ENCODE peak calls at places on chromosomes 11 and 22, in eight cellular contexts. One of them, this sample, is unnamed.

GRCh38 chr11:12534549-12534948 is 139.7 kb upstream of the TEAD1 start:
- DNase-seq in H1: no peak
- DNase-seq in AG10803: no peak
- DNase-seq in endothelial cell of umbilical vein: no peak
- DNase-seq in kidney: no peak
- DNase-seq in dorsolateral prefrontal cortex: no peak
- DNase-seq in K562: no peak
- DNase-seq in cardiac muscle cell: no peak
- DNase-seq in this sample: no peak

GRCh38 chr11:129943036-129943435 is 47.7 kb upstream of the NFRKB start:
- DNase-seq in dorsolateral prefrontal cortex: no peak
- DNase-seq in H1: no peak
- DNase-seq in endothelial cell of umbilical vein: no peak
- DNase-seq in kidney: no peak
- DNase-seq in K562: no peak
- DNase-seq in AG10803: no peak
- DNase-seq in cardiac muscle cell: no peak
- DNase-seq in this sample: no peak

GRCh38 chr11:57363681-57364080 is 17.3 kb downstream of the PRG3 start:
- DNase-seq in kidney: no peak
- DNase-seq in K562: no peak
- DNase-seq in AG10803: no peak
- DNase-seq in endothelial cell of umbilical vein: no peak
- DNase-seq in cardiac muscle cell: no peak
- DNase-seq in H1: no peak
- DNase-seq in dorsolateral prefrontal cortex: no peak
- DNase-seq in this sample: no peak

GRCh38 chr11:132782102-132782501 is 750.2 kb downstream of the OPCML start:
- DNase-seq in K562: no peak
- DNase-seq in AG10803: no peak
- DNase-seq in cardiac muscle cell: no peak
- DNase-seq in H1: no peak
- DNase-seq in endothelial cell of umbilical vein: no peak
- DNase-seq in dorsolateral prefrontal cortex: no peak
- DNase-seq in kidney: no peak
- DNase-seq in this sample: no peak

GRCh38 chr11:86116996-86117705 is 48.3 kb upstream of the PICALM start:
- DNase-seq in cardiac muscle cell: no peak
- DNase-seq in AG10803: peak
- DNase-seq in H1: no peak
- DNase-seq in K562: no peak
- DNase-seq in dorsolateral prefrontal cortex: no peak
- DNase-seq in kidney: no peak
- DNase-seq in endothelial cell of umbilical vein: no peak
- DNase-seq in this sample: peak

GRCh38 chr22:20858615-20859416 is at the start of the genes PI4KA and SNAP29:
- DNase-seq in kidney: peak
- DNase-seq in endothelial cell of umbilical vein: peak
- DNase-seq in H1: peak
- DNase-seq in cardiac muscle cell: peak
- DNase-seq in dorsolateral prefrontal cortex: peak
- DNase-seq in K562: peak
- DNase-seq in AG10803: peak
- DNase-seq in this sample: peak

GRCh38 chr11:88538088-88538487 is 200.6 kb upstream of the CTSC start:
- DNase-seq in kidney: no peak
- DNase-seq in dorsolateral prefrontal cortex: no peak
- DNase-seq in K562: no peak
- DNase-seq in endothelial cell of umbilical vein: peak
- DNase-seq in cardiac muscle cell: no peak
- DNase-seq in H1: no peak
- DNase-seq in AG10803: peak
- DNase-seq in this sample: no peak

GRCh38 chr11:118572914-118573550 is 823 bp downstream of the ARCN1 start:
- DNase-seq in kidney: no peak
- DNase-seq in H1: no peak
- DNase-seq in endothelial cell of umbilical vein: peak
- DNase-seq in K562: peak
- DNase-seq in AG10803: peak
- DNase-seq in cardiac muscle cell: no peak
- DNase-seq in dorsolateral prefrontal cortex: no peak
- DNase-seq in this sample: no peak

GRCh38 chr11:20337526-20338154 is 25.9 kb upstream of the HTATIP2 start:
- DNase-seq in kidney: no peak
- DNase-seq in AG10803: no peak
- DNase-seq in endothelial cell of umbilical vein: peak
- DNase-seq in H1: peak
- DNase-seq in cardiac muscle cell: peak
- DNase-seq in K562: no peak
- DNase-seq in dorsolateral prefrontal cortex: no peak
- DNase-seq in this sample: no peak

DNA sequence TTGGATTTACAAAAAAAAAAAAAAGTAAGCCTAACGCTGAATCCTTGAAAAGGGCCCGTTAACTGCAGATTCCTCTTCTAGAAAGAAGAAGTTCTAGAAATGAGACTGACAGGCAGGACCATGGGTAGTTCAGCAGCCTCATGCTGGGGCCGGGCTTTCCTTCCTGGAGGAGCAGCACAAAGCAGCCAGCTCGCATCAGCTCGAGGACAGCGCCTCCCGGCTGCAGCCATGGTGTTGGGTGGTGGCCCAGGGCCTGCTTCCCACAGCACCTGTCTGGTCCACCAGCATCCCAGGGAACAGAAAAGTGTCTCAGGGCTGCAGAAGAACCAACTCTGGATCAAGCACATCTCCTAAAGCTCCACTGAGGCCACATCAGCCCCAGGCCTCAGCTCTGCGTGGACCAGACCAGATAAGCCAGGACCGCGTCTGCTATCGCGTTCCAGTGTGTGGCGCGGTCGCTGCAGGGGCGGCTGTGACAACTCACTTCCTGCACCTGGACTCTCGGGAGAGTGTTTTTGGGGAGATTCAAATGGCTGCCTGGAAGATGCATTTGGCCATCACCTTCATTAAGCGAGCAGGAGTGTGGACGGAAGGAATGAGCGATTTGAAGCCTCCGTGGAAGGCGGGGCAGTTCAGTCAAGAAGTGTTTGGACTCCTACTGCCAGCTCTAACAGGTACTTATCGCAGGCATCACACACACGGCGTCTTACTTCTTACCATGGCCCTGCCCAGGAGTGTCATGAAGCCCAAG is 53.5 kb downstream of the MYH9 start:
- DNase-seq in H1: no peak
- DNase-seq in AG10803: no peak
- DNase-seq in dorsolateral prefrontal cortex: no peak
- DNase-seq in kidney: no peak
- DNase-seq in cardiac muscle cell: no peak
- DNase-seq in K562: peak
- DNase-seq in endothelial cell of umbilical vein: no peak
- DNase-seq in this sample: no peak
- TF ChIP-seq CTCF in H1: peak
- TF ChIP-seq CTCF in AG10803: peak
- TF ChIP-seq CTCF in dorsolateral prefrontal cortex: no peak
- TF ChIP-seq CTCF in kidney: no peak
- TF ChIP-seq CTCF in cardiac muscle cell: peak
- TF ChIP-seq CTCF in K562: peak
- TF ChIP-seq CTCF in endothelial cell of umbilical vein: peak
- TF ChIP-seq CTCF in this sample: no peak

GRCh38 chr11:64385953-64386704 is 27.2 kb downstream of the RPS6KA4 start:
- DNase-seq in endothelial cell of umbilical vein: no peak
- DNase-seq in H1: no peak
- DNase-seq in kidney: no peak
- DNase-seq in AG10803: peak
- DNase-seq in cardiac muscle cell: peak
- DNase-seq in K562: no peak
- DNase-seq in dorsolateral prefrontal cortex: no peak
- DNase-seq in this sample: no peak

GRCh38 chr11:64387916-64388315 is 29.0 kb downstream of the RPS6KA4 start:
- DNase-seq in AG10803: no peak
- DNase-seq in cardiac muscle cell: no peak
- DNase-seq in kidney: no peak
- DNase-seq in endothelial cell of umbilical vein: no peak
- DNase-seq in dorsolateral prefrontal cortex: no peak
- DNase-seq in K562: no peak
- DNase-seq in H1: no peak
- DNase-seq in this sample: no peak

GRCh38 chr11:64384039-64384737 is 25.2 kb downstream of the RPS6KA4 start:
- DNase-seq in dorsolateral prefrontal cortex: no peak
- DNase-seq in H1: no peak
- DNase-seq in kidney: no peak
- DNase-seq in endothelial cell of umbilical vein: no peak
- DNase-seq in cardiac muscle cell: no peak
- DNase-seq in K562: no peak
- DNase-seq in AG10803: no peak
- DNase-seq in this sample: no peak

GRCh38 chr11:64383580-64383979 is 24.6 kb downstream of the RPS6KA4 start:
- DNase-seq in K562: no peak
- DNase-seq in kidney: no peak
- DNase-seq in H1: no peak
- DNase-seq in AG10803: no peak
- DNase-seq in endothelial cell of umbilical vein: no peak
- DNase-seq in cardiac muscle cell: no peak
- DNase-seq in dorsolateral prefrontal cortex: no peak
- DNase-seq in this sample: no peak

DNA sequence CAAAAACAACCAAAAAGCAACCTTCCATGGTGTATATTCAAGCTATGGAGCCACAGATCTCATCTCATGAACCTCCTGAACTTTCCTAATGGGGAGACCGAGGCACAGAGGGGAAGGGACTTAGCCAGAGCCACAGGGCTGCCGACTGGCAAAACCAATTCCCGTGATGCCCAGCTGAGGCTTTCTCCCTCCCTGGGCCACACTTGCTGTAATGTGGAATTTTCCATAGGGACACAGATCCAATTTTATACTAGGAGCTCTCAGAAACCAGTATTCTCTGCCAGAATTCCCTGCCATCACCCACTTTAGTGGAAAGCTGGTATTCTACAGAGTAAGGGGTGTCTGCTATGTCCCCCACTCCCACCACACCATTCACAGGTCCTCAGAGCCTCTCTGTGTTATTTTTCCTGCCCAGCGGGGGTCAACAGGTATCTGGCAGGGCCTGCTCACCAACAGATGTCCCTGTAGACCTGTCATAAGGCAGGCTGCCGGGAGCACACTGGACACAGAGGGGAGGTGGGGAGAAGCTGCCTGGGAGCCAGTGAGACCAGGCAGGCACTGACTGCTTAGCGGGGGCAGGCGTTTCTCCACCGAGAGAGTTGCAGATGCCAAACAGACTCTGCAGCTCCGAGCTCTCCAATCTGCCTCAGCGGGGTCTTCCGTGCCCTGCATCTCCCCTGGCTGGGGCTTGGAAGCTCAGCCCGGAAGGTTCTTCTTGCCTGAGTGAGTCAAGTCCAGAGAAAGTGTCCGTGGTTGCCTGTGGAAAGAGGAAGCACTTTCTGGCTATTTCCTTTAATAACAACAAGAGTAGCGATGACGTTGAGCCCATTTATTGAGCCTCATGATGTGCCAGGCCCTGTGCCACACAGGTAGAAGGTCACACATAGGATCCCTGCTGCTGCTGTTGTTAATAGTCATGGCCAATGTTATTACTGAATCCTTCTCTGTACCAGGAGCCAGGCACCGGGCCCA is 26.3 kb downstream of the RPS6KA4 start:
- DNase-seq in K562: no peak
- DNase-seq in kidney: no peak
- DNase-seq in dorsolateral prefrontal cortex: peak
- DNase-seq in H1: no peak
- DNase-seq in endothelial cell of umbilical vein: no peak
- DNase-seq in AG10803: no peak
- DNase-seq in cardiac muscle cell: peak
- DNase-seq in this sample: no peak
- TF ChIP-seq CTCF in K562: no peak
- TF ChIP-seq CTCF in kidney: no peak
- TF ChIP-seq CTCF in dorsolateral prefrontal cortex: no peak
- TF ChIP-seq CTCF in H1: no peak
- TF ChIP-seq CTCF in endothelial cell of umbilical vein: no peak
- TF ChIP-seq CTCF in AG10803: no peak
- TF ChIP-seq CTCF in cardiac muscle cell: no peak
- TF ChIP-seq CTCF in this sample: no peak

DNA sequence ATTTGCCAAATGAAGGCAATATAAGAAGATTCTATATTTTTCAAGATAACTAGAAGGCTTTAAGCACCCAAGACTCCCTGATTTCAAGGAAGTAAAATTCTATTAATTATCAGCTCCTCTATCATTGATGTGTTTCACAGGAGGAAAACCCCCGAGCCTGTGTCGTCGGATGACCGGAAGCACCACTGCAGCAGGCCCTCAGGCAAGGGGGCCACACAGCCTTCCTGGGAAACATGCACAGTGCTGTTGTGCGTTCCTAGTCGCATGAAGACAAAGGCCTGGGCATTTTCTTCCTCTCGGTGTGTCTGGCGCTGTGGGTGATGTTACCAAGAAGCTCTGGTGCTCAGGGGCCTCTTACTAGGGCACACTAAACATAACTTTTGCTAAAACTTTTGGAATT is 16.4 kb downstream of the CLTCL1 start:
- DNase-seq in H1: peak
- DNase-seq in K562: no peak
- DNase-seq in AG10803: no peak
- DNase-seq in dorsolateral prefrontal cortex: no peak
- DNase-seq in endothelial cell of umbilical vein: no peak
- DNase-seq in kidney: no peak
- DNase-seq in cardiac muscle cell: no peak
- DNase-seq in this sample: no peak
- TF ChIP-seq CTCF in H1: no peak
- TF ChIP-seq CTCF in K562: no peak
- TF ChIP-seq CTCF in AG10803: no peak
- TF ChIP-seq CTCF in dorsolateral prefrontal cortex: no peak
- TF ChIP-seq CTCF in endothelial cell of umbilical vein: no peak
- TF ChIP-seq CTCF in kidney: no peak
- TF ChIP-seq CTCF in cardiac muscle cell: no peak
- TF ChIP-seq CTCF in this sample: no peak

DNA sequence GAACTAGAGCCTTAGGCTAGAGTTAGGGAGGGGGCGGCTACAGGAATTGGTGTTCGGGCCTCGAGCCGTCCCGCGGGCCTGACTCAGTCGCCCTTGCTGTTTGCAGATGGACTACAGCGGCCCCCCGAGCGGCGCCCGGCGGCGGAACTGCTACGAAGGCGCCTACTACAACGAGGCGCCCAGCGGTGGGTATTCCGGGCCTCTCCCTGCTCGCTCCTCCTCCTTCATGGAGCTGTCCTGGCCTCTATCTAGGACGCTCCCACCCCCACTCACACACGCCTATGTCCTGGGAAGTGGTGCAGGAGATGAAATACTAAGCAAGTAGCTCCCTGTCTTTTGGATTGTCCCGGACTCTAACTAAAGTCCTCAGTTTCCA is 1.4 kb downstream of the MYOD1 start:
- DNase-seq in dorsolateral prefrontal cortex: no peak
- DNase-seq in K562: no peak
- DNase-seq in H1: peak
- DNase-seq in AG10803: no peak
- DNase-seq in cardiac muscle cell: peak
- DNase-seq in kidney: no peak
- DNase-seq in endothelial cell of umbilical vein: no peak
- DNase-seq in this sample: no peak
- TF ChIP-seq CTCF in dorsolateral prefrontal cortex: no peak
- TF ChIP-seq CTCF in K562: no peak
- TF ChIP-seq CTCF in H1: no peak
- TF ChIP-seq CTCF in AG10803: no peak
- TF ChIP-seq CTCF in cardiac muscle cell: no peak
- TF ChIP-seq CTCF in kidney: no peak
- TF ChIP-seq CTCF in endothelial cell of umbilical vein: no peak
- TF ChIP-seq CTCF in this sample: no peak